ENCODE peak calls at places on chromosome 6, in six cellular contexts. Y, W, D, Q, U and A are unnamed samples.

GRCh38 chr6:97765480-97765879 is 482.5 kb upstream of the MMS22L start:
- DNase-seq in Y (no peak), W (no peak), D (no peak), Q (no peak), U (no peak), A (no peak)

GRCh38 chr6:113879186-113880096 is 22.3 kb downstream of the MARCKS start:
- DNase-seq in Y (no peak), W (peak; percentile 54), D (no peak), Q (peak; percentile 68), U (peak; percentile 37), A (no peak)

GRCh38 chr6:7050911-7051779 is 56.6 kb upstream of the RREB1 start:
- DNase-seq in Y (peak; percentile 89), W (peak; percentile 75), D (peak; percentile 62), Q (peak; percentile 71), U (no peak), A (peak; percentile 53)

GRCh38 chr6:39929733-39930461 is 4.4 kb downstream of the MOCS1 start:
- DNase-seq in Y (no peak), W (no peak), D (no peak), Q (no peak), U (no peak), A (no peak)

GRCh38 chr6:101402618-101403002 is 9.1 kb downstream of the GRIK2 start:
- DNase-seq in Y (peak; percentile 52), W (no peak), D (peak; percentile 25), Q (peak; percentile 86), U (no peak), A (no peak)

GRCh38 chr6:30325873-30326445 is 768 bp upstream of the TRIM39 start:
- DNase-seq in Y (peak; percentile 76), W (no peak), D (no peak), Q (peak; percentile 81), U (peak; percentile 66), A (peak; percentile 83)

GRCh38 chr6:82205793-82206425 is 41.6 kb downstream of the IBTK start:
- DNase-seq in Y (no peak), W (no peak), D (no peak), Q (peak; percentile 22), U (no peak), A (no peak)

GRCh38 chr6:162442675-162443074 is 284.9 kb downstream of the PRKN start:
- DNase-seq in Y (no peak), W (no peak), D (no peak), Q (peak; percentile 80), U (no peak), A (no peak)

GRCh38 chr6:130848945-130849344 is 21.7 kb downstream of the SMLR1 start:
- DNase-seq in Y (no peak), W (no peak), D (no peak), Q (no peak), U (peak; percentile 43), A (peak; percentile 16)

DNA sequence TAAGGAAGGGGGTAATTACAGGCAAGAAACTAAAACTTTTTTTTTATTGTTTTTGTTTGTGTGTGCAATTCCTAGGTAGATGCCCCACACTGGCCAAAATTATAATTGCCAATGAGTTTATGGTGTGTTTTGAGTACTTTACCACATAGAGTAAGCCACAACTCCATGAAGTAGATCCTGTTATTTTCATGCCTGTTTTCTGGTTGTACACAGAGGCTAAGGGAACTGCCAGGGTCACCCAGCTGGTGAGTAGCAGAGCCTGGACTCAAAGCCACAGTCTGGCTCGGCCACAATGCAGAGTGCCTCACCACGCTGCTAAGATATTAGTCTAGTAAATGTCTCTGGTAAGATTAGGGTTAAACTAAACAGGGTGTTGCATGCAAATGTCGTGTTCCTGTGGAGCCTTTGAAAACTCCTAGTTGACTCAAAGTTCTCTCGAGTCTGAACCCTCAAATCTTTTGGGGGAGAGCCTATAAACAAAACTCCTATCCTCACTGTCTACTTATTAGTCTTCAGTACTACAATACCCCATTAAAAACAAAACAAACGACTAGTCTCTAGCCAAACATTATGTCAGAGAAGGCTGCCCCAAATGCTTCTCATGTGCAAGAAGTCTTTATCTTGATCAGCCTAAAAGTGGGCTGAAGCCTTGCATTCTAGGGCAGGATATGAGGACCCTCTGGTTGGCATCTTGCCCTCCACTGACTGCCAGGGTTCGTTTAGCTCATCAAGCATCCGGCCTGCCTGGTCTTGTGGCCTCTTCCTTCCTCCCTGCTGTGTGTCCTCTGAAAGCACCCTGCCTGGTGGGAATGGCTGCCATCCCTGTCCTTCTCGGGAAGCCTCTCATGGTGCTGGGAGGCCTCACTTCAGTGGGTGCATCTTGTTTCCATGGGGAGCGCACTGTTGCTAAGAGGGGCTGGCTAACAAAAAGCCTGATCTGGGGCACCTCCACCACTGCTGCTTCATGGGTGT is 4.2 kb downstream of the DUSP22 start:
- DNase-seq in Y (no peak), W (no peak), D (no peak), Q (no peak), U (peak; percentile 35), A (no peak)
- H3K4me3 ChIP-seq in Y (no peak overlapping the region), W (no peak overlapping the region), D (no peak overlapping the region), Q (no peak overlapping the region), U (no peak overlapping the region), A (no peak overlapping the region)

GRCh38 chr6:17831135-17831534 is 124.4 kb upstream of the NUP153 start:
- DNase-seq in Y (no peak), W (no peak), D (no peak), Q (no peak), U (no peak), A (no peak)

GRCh38 chr6:17829905-17830304 is 123.2 kb upstream of the NUP153 start:
- DNase-seq in Y (no peak), W (no peak), D (no peak), Q (no peak), U (no peak), A (no peak)

GRCh38 chr6:17826301-17826700 is 119.6 kb upstream of the NUP153 start:
- DNase-seq in Y (no peak), W (no peak), D (no peak), Q (no peak), U (no peak), A (no peak)

DNA sequence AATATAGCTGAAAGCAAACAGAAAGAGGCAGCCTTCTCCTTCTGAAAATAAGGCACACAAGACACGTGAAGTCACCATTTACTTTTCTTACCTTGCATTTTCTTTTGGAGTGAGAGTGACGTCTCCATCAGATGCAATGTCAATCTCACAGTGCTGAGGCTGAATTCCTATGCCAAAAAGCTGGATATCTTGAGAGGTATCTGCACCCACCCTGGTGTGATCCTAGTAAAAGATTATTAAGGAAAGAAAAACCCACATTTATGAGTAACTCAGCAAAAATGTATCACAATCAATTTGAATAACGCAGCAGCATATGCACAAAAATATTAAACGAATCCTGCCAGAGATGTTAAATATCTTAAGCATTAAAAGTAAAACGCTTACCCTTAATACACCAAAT is 121.4 kb upstream of the NUP153 start:
- DNase-seq in Y (no peak), W (no peak), D (no peak), Q (no peak), U (no peak), A (no peak)
- H3K36me3 ChIP-seq in Y (peaks cover 14% of the 10 kb centered on the region), W (peaks cover 25% of the 10 kb centered on the region), D (peaks cover 38% of the 10 kb centered on the region), Q (no peaks in the 10 kb centered on the region), U (no peaks in the 10 kb centered on the region), A (no peaks in the 10 kb centered on the region)

DNA sequence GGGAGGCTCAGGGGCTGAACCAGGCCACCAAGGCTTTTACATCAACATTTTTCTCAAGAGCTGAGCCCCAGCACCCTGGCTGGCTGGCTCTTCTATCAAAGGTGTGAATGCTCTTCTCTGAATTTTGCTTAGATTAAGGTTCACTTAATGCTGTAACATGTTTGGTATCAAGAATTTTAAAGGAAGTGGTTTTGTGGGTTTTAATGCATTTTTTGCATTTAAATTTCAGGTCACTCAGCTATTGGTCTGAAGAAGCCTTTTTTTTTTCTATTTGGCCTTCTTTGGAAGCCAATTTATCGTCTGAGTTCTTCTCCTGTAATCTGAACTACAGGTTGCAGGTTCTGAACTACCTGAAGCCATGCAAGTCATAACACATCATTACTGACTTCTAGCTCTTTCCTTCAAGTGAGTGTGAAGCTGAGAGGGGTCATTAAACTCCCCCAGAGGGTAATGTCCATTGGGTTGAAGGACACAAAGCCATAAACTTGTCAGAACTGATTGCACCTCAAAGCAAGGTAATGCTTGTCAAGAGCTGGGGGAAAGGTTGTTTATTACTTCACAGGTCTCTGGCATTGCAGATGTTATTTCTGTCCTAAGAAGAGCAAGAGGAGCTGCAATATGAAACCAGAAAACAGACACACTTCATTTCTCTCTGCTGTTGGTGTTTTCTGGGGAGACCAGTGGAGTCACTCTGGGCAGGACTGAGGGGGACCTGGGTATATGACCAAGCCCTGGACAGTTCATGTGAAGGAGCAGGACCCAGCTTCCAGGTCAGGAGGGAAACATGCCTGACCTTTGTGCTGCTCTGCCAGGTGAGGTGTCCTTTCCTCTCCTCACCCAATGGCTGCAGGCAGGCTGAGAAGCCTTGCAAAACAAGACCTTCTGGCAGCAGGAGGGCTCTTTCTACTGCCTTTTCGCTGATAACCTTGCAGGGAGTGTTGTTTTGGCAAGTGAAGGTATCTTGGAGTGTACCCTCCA is 26.1 kb upstream of the NEDD9 start:
- DNase-seq in Y (no peak), W (no peak), D (no peak), Q (no peak), U (peak; percentile 58), A (peak; percentile 63)
- H3K27ac ChIP-seq in Y (no peak overlapping the region), W (no peak overlapping the region), D (no peak overlapping the region), Q (no peak overlapping the region), U (peak overlapping the region; percentile 44), A (peak overlapping the region; percentile 38)

DNA sequence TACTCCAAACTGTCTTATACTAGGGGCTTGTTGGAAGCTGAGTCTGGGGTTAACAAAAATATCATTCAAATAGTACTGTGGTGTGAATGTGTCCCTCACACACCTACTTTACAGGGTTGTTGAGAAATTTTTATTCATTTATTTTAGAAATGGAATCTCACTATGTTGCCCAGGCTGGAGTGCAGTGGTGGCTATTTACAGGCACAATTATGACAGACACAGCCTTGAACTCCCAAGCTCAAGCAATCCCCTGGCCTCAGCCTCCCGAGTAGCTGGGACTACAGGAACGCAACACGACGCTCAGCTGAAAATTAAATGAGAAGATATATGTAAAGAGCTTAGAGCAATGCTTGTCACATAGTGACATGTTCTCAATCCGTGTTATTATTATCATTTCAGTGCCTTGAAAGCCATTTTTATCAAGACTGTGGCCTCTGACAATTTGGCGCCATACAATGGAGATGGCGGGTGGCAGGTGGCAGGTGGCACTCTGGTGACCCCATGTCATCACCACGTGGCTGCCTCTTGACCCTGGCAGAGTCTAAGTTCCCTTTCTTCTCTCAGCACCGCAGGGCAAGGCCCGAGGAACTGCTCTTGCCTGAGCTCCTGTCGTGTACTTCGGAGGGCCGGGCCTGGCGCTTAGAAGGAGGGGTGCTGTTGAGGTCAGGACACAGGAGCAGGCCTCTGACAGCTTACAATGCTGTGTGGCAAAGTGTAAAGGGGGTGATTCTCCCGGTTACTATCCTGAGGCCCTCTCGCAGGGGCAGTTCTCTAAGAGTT is 64.5 kb downstream of the STX11 start:
- DNase-seq in Y (peak; percentile 62), W (no peak), D (peak; percentile 17), Q (no peak), U (no peak), A (no peak)
- H3K4me3 ChIP-seq in Y (peak overlapping the region; percentile 67), W (peak overlapping the region; percentile 62), D (no peak overlapping the region), Q (no peak overlapping the region), U (peak overlapping the region; percentile 60), A (peak overlapping the region; percentile 70)

DNA sequence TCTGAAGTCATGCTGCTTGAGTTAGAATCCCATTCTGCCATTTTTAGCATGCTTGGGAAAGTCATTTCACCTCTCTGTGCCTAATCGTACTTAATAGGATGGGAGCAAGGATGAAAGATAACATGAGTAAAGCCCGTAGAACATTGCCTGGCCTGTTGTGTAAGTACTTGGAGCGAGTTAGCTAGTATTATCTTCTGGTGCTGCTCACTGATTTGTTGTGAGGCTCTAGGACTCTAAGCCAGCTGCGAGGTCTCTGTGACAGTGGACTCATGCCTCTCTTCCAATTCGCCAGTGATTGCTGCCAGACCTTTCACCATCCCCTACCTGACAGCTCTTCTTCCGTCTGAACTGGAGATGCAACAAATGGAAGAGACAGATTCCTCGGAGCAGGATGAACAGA is 17.8 kb downstream of the TAF8 start:
- DNase-seq in Y (no peak), W (no peak), D (no peak), Q (no peak), U (no peak), A (no peak)
- H3K36me3 ChIP-seq in Y (peaks cover 61% of the 10 kb centered on the region), W (peaks cover 79% of the 10 kb centered on the region), D (peaks cover 39% of the 10 kb centered on the region), Q (no peaks in the 10 kb centered on the region), U (peaks cover 82% of the 10 kb centered on the region), A (peaks cover 64% of the 10 kb centered on the region)